ENCODE peak calls at places on chromosomes 16 and 17, in six cellular contexts. N is PC-9, O is A673, J is H1, Q is fibroblast of lung, K is neural progenitor cell. E is an unnamed sample.
A peak's percentile ranks its signal among the peaks of the same experiment; 100 is the strongest.

GRCh38 chr16:720507-720989 is 398 bp upstream of the ANTKMT start:
- DNase-seq in N (peak; percentile 55), O (peak; percentile 81), J (no peak), Q (peak; percentile 73), K (peak; percentile 81), E (peak; percentile 73)

GRCh38 chr17:81110488-81111040 is 54.7 kb upstream of the PVALEF start:
- DNase-seq in N (no peak), O (peak; percentile 38), J (no peak), Q (no peak), K (no peak), E (no peak)

GRCh38 chr17:79851461-79851817 is 12.2 kb upstream of the CBX4 start:
- DNase-seq in N (peak; percentile 90), O (no peak), J (no peak), Q (no peak), K (no peak), E (no peak)

GRCh38 chr16:4869147-4869790 is 22.0 kb downstream of the UBN1 start:
- DNase-seq in N (no peak), O (no peak), J (no peak), Q (no peak), K (no peak), E (peak; percentile 56)

GRCh38 chr17:51507444-51507843 is 247.1 kb downstream of the UTP18 start:
- DNase-seq in N (no peak), O (no peak), J (no peak), Q (no peak), K (no peak), E (no peak)

GRCh38 chr17:28105501-28105900 is 63.0 kb downstream of the NLK start:
- DNase-seq in N (no peak), O (no peak), J (no peak), Q (peak; percentile 34), K (no peak), E (no peak)

GRCh38 chr17:50487213-50488096 is 8.8 kb downstream of the RSAD1 start:
- DNase-seq in N (peak; percentile 80), O (no peak), J (no peak), Q (peak; percentile 24), K (no peak), E (no peak)

GRCh38 chr17:28369684-28370034 is 448 bp downstream of the VTN start:
- DNase-seq in N (no peak), O (no peak), J (no peak), Q (no peak), K (no peak), E (peak; percentile 49)

GRCh38 chr17:44212507-44213402 is 6.7 kb downstream of the UBTF start:
- DNase-seq in N (no peak), O (no peak), J (no peak), Q (no peak), K (no peak), E (no peak)

GRCh38 chr17:57696050-57696449 is 49.0 kb downstream of the CCDC182 start:
- DNase-seq in N (no peak), O (no peak), J (peak; percentile 13), Q (no peak), K (no peak), E (no peak)

GRCh38 chr17:17710728-17711541 is 29.7 kb downstream of the RAI1 start:
- DNase-seq in N (peak; percentile 98), O (peak; percentile 53), J (peak; percentile 74), Q (peak; percentile 94), K (peak; percentile 84), E (peak; percentile 95)

GRCh38 chr16:30570621-30571443 is 682 bp downstream of the ZNF688 start:
- DNase-seq in N (no peak), O (no peak), J (peak; percentile 69), Q (peak; percentile 20), K (peak; percentile 57), E (peak; percentile 60)

GRCh38 chr16:26642047-26642664 is 424.6 kb upstream of the C16orf82 start:
- DNase-seq in N (no peak), O (no peak), J (no peak), Q (no peak), K (peak; percentile 54), E (no peak)

GRCh38 chr16:73572135-73572534 is 524.2 kb upstream of the ZFHX3 start:
- DNase-seq in N (peak; percentile 20), O (peak; percentile 39), J (no peak), Q (no peak), K (peak; percentile 62), E (peak; percentile 41)

GRCh38 chr17:69961488-69962145 is 113.4 kb upstream of the KCNJ16 start:
- DNase-seq in N (no peak), O (no peak), J (peak; percentile 48), Q (no peak), K (peak; percentile 23), E (peak; percentile 34)

GRCh38 chr16:10552998-10553491 is 27.4 kb downstream of the EMP2 start:
- DNase-seq in N (peak; percentile 59), O (no peak), J (peak; percentile 77), Q (no peak), K (peak; percentile 35), E (no peak)

GRCh38 chr17:61799812-61800484 is 63.4 kb downstream of the BRIP1 start:
- DNase-seq in N (no peak), O (no peak), J (no peak), Q (no peak), K (no peak), E (no peak)

GRCh38 chr17:28612936-28613872 is 781 bp downstream of the RSKR start:
- DNase-seq in N (peak; percentile 25), O (peak; percentile 62), J (peak; percentile 71), Q (peak; percentile 23), K (peak; percentile 74), E (peak; percentile 65)

GRCh38 chr17:9402590-9403199 is 172.9 kb downstream of the STX8 start:
- DNase-seq in N (peak; percentile 21), O (peak; percentile 71), J (peak; percentile 76), Q (no peak), K (peak; percentile 39), E (peak; percentile 22)

GRCh38 chr16:66508261-66508913 is 41.5 kb downstream of the TK2 start:
- DNase-seq in N (peak; percentile 80), O (no peak), J (no peak), Q (peak; percentile 66), K (no peak), E (no peak)

GRCh38 chr17:10549108-10549842 is at the start of gene MYH2:
- DNase-seq in N (no peak), O (no peak), J (no peak), Q (no peak), K (peak; percentile 76), E (no peak)

GRCh38 chr17:2814499-2815341 is 18.5 kb downstream of the RAP1GAP2 start:
- DNase-seq in N (peak; percentile 35), O (no peak), J (no peak), Q (peak; percentile 11), K (no peak), E (no peak)

GRCh38 chr17:12040478-12040877 is 19.8 kb downstream of the MAP2K4 start:
- DNase-seq in N (no peak), O (no peak), J (no peak), Q (no peak), K (no peak), E (no peak)

GRCh38 chr16:50696575-50697420 is 3.4 kb downstream of the NOD2 start:
- DNase-seq in N (peak; percentile 69), O (no peak), J (no peak), Q (peak; percentile 46), K (no peak), E (peak; percentile 67)

DNA sequence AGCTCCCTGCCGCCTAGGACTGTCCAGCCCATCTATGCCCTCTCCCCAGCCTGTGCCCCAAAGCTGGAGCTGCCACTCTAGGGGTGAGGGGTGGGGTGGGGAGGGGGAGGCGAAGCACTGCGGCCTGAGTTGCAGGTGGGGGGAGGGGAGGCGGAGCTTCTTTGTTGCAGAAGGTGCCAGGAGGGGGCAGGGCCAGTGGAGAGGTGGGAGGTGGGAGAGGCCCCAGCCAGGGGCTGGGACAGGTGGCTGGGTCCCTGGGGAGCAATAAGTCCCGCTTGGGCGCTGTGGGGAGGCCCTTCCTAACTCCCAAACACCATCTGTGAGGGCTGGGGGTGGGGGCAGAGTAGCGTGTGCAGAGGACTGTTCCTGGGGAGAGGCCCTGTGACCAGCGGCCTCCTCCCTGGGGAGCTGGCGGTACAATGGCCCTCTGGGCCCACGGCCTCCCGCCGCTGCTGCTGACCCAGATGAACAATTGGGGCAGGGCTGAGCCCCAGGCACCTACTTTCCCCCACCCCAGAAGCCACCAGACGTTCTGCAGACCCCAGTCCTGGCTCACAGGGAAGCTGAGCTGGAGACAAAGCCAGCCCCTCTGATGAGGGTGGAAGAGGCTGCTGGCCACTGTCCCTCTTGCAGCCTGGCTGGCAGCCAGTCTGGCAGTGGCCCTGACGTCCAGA is 2.2 kb upstream of the NTN3 start:
- DNase-seq in N (peak; percentile 37), O (peak; percentile 65), J (peak; percentile 59), Q (no peak), K (peak; percentile 47), E (no peak)
- TF ChIP-seq EZH2 in N (no peak), O (no peak), J (no peak), Q (no peak), K (no peak), E (no peak)

GRCh38 chr17:42458497-42459255 is at the start of gene ATP6V0A1:
- DNase-seq in N (peak; percentile 82), O (peak; percentile 84), J (peak; percentile 96), Q (peak; percentile 86), K (peak; percentile 93), E (peak; percentile 95)
- H3K27ac ChIP-seq in N (peak within 1 kb of the TSS; percentile 78), O (peak within 1 kb of the TSS; percentile 74), J (no peak within 1 kb of the TSS), Q (peak within 1 kb of the TSS; percentile 88), K (no peak within 1 kb of the TSS), E (peak within 1 kb of the TSS; percentile 97)

DNA sequence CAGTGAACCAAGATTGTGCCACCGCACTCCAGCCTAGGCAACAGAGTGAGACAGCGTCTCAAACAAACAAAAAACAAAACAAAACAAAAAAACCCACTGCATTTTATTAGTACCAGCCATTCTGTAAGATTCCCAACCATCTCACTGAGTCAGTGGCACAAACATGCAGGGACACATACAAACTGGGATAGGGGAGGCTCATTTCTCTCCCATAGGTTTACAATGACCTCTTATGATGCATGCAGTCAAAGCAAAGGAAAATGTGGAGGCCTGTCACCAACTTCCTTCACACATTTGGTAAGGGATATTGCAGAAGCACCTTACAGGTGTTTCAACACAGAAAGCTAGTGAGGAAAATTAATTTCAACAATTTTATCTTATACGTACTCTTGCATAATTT is 12.4 kb upstream of the STRADA start:
- DNase-seq in N (no peak), O (no peak), J (no peak), Q (no peak), K (no peak), E (no peak)
- H3K4me3 ChIP-seq in N (no peak overlapping the region), O (no peak overlapping the region), J (no peak overlapping the region), Q (no peak overlapping the region), K (no peak overlapping the region), E (no peak overlapping the region)

GRCh38 chr16:9238346-9238745 is 146.9 kb downstream of the HAPSTR1 start:
- DNase-seq in N (no peak), O (no peak), J (no peak), Q (no peak), K (no peak), E (no peak)

GRCh38 chr16:9236319-9236718 is 144.9 kb downstream of the HAPSTR1 start:
- DNase-seq in N (no peak), O (no peak), J (no peak), Q (no peak), K (no peak), E (no peak)

GRCh38 chr16:9235837-9236236 is 144.4 kb downstream of the HAPSTR1 start:
- DNase-seq in N (no peak), O (no peak), J (no peak), Q (no peak), K (no peak), E (no peak)

DNA sequence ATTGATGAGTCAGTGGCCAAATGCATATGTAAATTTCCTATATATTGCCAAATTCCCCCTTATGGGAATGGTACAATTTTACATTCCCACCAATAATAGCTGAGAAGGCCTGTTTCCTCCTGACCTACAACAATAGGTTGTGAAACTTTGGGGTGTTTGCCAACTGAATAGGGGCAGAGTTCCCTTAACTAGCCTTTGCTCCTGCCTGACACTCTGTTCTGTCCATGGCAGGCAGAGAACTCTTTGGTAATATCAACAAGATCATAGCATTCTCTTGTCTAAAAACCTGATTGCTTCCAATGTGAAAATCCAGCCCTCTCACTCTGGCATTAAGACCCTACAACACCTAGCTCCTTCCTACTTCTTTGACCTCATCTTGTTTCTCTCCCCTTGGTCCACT is 149.7 kb downstream of the HAPSTR1 start:
- DNase-seq in N (no peak), O (no peak), J (no peak), Q (no peak), K (no peak), E (no peak)
- TF ChIP-seq EZH2 in N (no peak), O (no peak), J (no peak), Q (no peak), K (no peak), E (no peak)